ENCODE peak calls at places on chromosomes 4 and X, in eight cellular contexts. One of them, this sample, is unnamed.

GRCh38 chrX:110006826-110007375 is 4.0 kb downstream of the TMEM164 start:
- DNase-seq in nephron progenitor cell: no peak
- DNase-seq in activated naive CD4-positive, alpha-beta T cell: no peak
- DNase-seq in aorta: no peak
- DNase-seq in endothelial cell of umbilical vein: no peak
- DNase-seq in NCI-H1436: no peak
- DNase-seq in BE2C: no peak
- DNase-seq in GM04504: no peak
- DNase-seq in this sample: no peak

GRCh38 chr4:148112231-148112982 is 329.8 kb downstream of the NR3C2 start:
- DNase-seq in activated naive CD4-positive, alpha-beta T cell: no peak
- DNase-seq in GM04504: no peak
- DNase-seq in endothelial cell of umbilical vein: peak
- DNase-seq in nephron progenitor cell: no peak
- DNase-seq in BE2C: no peak
- DNase-seq in NCI-H1436: no peak
- DNase-seq in aorta: no peak
- DNase-seq in this sample: no peak

GRCh38 chrX:123626962-123627361 is 105.9 kb downstream of the THOC2 start:
- DNase-seq in nephron progenitor cell: no peak
- DNase-seq in GM04504: peak
- DNase-seq in BE2C: no peak
- DNase-seq in endothelial cell of umbilical vein: no peak
- DNase-seq in aorta: no peak
- DNase-seq in NCI-H1436: no peak
- DNase-seq in activated naive CD4-positive, alpha-beta T cell: no peak
- DNase-seq in this sample: no peak

GRCh38 chr4:76954489-76954888 is 4.9 kb downstream of the SEPTIN11 start:
- DNase-seq in endothelial cell of umbilical vein: peak
- DNase-seq in NCI-H1436: no peak
- DNase-seq in aorta: no peak
- DNase-seq in nephron progenitor cell: no peak
- DNase-seq in GM04504: no peak
- DNase-seq in BE2C: peak
- DNase-seq in activated naive CD4-positive, alpha-beta T cell: no peak
- DNase-seq in this sample: no peak

GRCh38 chr4:84498203-84499026 is 677 bp downstream of the NKX6-1 start:
- DNase-seq in aorta: peak
- DNase-seq in NCI-H1436: peak
- DNase-seq in nephron progenitor cell: peak
- DNase-seq in GM04504: no peak
- DNase-seq in BE2C: peak
- DNase-seq in endothelial cell of umbilical vein: peak
- DNase-seq in activated naive CD4-positive, alpha-beta T cell: no peak
- DNase-seq in this sample: no peak

GRCh38 chrX:154090731-154091130 is 6.8 kb downstream of the MECP2 start:
- DNase-seq in BE2C: no peak
- DNase-seq in aorta: no peak
- DNase-seq in activated naive CD4-positive, alpha-beta T cell: no peak
- DNase-seq in endothelial cell of umbilical vein: no peak
- DNase-seq in NCI-H1436: no peak
- DNase-seq in GM04504: no peak
- DNase-seq in nephron progenitor cell: no peak
- DNase-seq in this sample: no peak

GRCh38 chrX:39550795-39551361 is 546.9 kb downstream of the BCOR start:
- DNase-seq in GM04504: no peak
- DNase-seq in endothelial cell of umbilical vein: no peak
- DNase-seq in nephron progenitor cell: no peak
- DNase-seq in activated naive CD4-positive, alpha-beta T cell: no peak
- DNase-seq in NCI-H1436: no peak
- DNase-seq in aorta: no peak
- DNase-seq in BE2C: no peak
- DNase-seq in this sample: no peak

GRCh38 chr4:55397521-55398321 is 2.0 kb downstream of the TMEM165 start:
- DNase-seq in NCI-H1436: peak
- DNase-seq in nephron progenitor cell: peak
- DNase-seq in aorta: no peak
- DNase-seq in endothelial cell of umbilical vein: peak
- DNase-seq in BE2C: no peak
- DNase-seq in GM04504: no peak
- DNase-seq in activated naive CD4-positive, alpha-beta T cell: no peak
- DNase-seq in this sample: no peak

GRCh38 chrX:152941328-152942111 is 43.7 kb downstream of the ZNF185 start:
- DNase-seq in aorta: peak
- DNase-seq in nephron progenitor cell: peak
- DNase-seq in endothelial cell of umbilical vein: peak
- DNase-seq in NCI-H1436: peak
- DNase-seq in activated naive CD4-positive, alpha-beta T cell: peak
- DNase-seq in GM04504: peak
- DNase-seq in BE2C: peak
- DNase-seq in this sample: peak